ENCODE peak calls at places on chromosomes 2 and 18, in four cellular contexts. N, F, O and Z are unnamed samples.

GRCh38 chr2:153645640-153646039 is 167.1 kb upstream of the RPRM start:
- DNase-seq in N (no peak), F (no peak), O (no peak), Z (no peak)

GRCh38 chr2:202375006-202375610 is 1.0 kb upstream of the BMPR2 start:
- DNase-seq in N (peak), F (no peak), O (peak), Z (no peak)

GRCh38 chr2:185433824-185434223 is 304.8 kb upstream of the FSIP2 start:
- DNase-seq in N (no peak), F (no peak), O (no peak), Z (no peak)

GRCh38 chr18:8929381-8929780 is 173.1 kb upstream of the NDUFV2 start:
- DNase-seq in N (no peak), F (no peak), O (no peak), Z (no peak)

GRCh38 chr2:143489135-143489534 is 359.9 kb downstream of the ARHGAP15 start:
- DNase-seq in N (no peak), F (no peak), O (peak), Z (no peak)

GRCh38 chr18:61471832-61472406 is 138.7 kb downstream of the CDH20 start:
- DNase-seq in N (no peak), F (no peak), O (no peak), Z (no peak)

GRCh38 chr2:1815053-1815452 is 70.7 kb upstream of the PXDN start:
- DNase-seq in N (no peak), F (no peak), O (no peak), Z (no peak)

GRCh38 chr2:8028981-8029380 is 652.9 kb upstream of the ID2 start:
- DNase-seq in N (no peak), F (no peak), O (no peak), Z (no peak)

GRCh38 chr2:175404839-175405238 is 223.3 kb upstream of the ATP5MC3 start:
- DNase-seq in N (no peak), F (no peak), O (no peak), Z (no peak)

GRCh38 chr2:220445429-220446105 is 818.1 kb downstream of the SLC4A3 start:
- DNase-seq in N (no peak), F (no peak), O (no peak), Z (no peak)

GRCh38 chr2:152466925-152467676 is 132.1 kb downstream of the FMNL2 start:
- DNase-seq in N (no peak), F (no peak), O (peak), Z (peak)

GRCh38 chr2:241764272-241765241 is 12.1 kb upstream of the GAL3ST2 start:
- DNase-seq in N (no peak), F (no peak), O (no peak), Z (no peak)

GRCh38 chr2:55073278-55073677 is 23.0 kb upstream of the RTN4 start:
- DNase-seq in N (no peak), F (no peak), O (peak), Z (no peak)

GRCh38 chr18:36602071-36602470 is 226.7 kb downstream of the TPGS2 start:
- DNase-seq in N (no peak), F (no peak), O (no peak), Z (no peak)

GRCh38 chr2:156115338-156115737 is 217.2 kb downstream of the NR4A2 start:
- DNase-seq in N (no peak), F (no peak), O (no peak), Z (no peak)

GRCh38 chr2:235669269-235669831 is 175.5 kb downstream of the AGAP1 start:
- DNase-seq in N (peak), F (no peak), O (peak), Z (peak)

GRCh38 chr2:240255811-240256703 is 115.6 kb upstream of the OTOS start:
- DNase-seq in N (peak), F (no peak), O (no peak), Z (no peak)

GRCh38 chr2:216362730-216363129 is 9.6 kb downstream of the MARCHF4 start:
- DNase-seq in N (no peak), F (no peak), O (peak), Z (no peak)